ENCODE peak calls at places on chromosomes 4 and X, in eight cellular contexts. Z is right atrium auricular region; E is posterior vena cava; L is NCI-H510A treated with DMSO at 0.1 percent for 48 hours; N is stimulated activated CD8-positive, alpha-beta memory T cell treated with anti-CD3 and anti-CD28 coated beads, Interleukin-2, amount 100 ng/mL, for 1 hour; Q is stimulated activated CD4-positive, alpha-beta T cell treated with anti-CD3 and anti-CD28 coated beads, Interleukin-12 subunit alpha, Interleukin-12 subunit beta, amount 100 ng/mL, for 48 hours; F is activated naive CD4-positive, alpha-beta T cell treated with anti-CD3 and anti-CD28 coated beads for 36 hours; I is NCI-H1105. U is an unnamed sample.

GRCh38 chr4:53579826-53580225 is 11.5 kb downstream of the LNX1 start:
- DNase-seq in L (no peak), F (no peak), I (no peak), N (no peak), Z (no peak), Q (no peak), E (no peak), U (no peak)

GRCh38 chr4:160117686-160118085 is 1014.8 kb downstream of the RAPGEF2 start:
- DNase-seq in N (no peak), Z (no peak), E (no peak), L (no peak), I (no peak), Q (no peak), F (no peak), U (no peak)

GRCh38 chr4:94251094-94251493 is 43.4 kb downstream of the SMARCAD1 start:
- DNase-seq in Z (no peak), E (no peak), N (no peak), F (no peak), Q (no peak), I (no peak), L (no peak), U (no peak)

GRCh38 chr4:168877779-168878491 is 132.1 kb downstream of the CBR4 start:
- DNase-seq in L (peak), N (no peak), I (no peak), Z (no peak), F (peak), E (peak), Q (peak), U (peak)

GRCh38 chr4:102586644-102587021 is 85.5 kb downstream of the NFKB1 start:
- DNase-seq in Z (no peak), I (no peak), N (no peak), F (peak), E (no peak), Q (no peak), L (no peak), U (no peak)

GRCh38 chr4:152680988-152681731 is 1.4 kb upstream of the TMEM154 start:
- DNase-seq in E (no peak), Q (no peak), L (no peak), Z (no peak), I (no peak), N (no peak), F (peak), U (no peak)

GRCh38 chrX:128078545-128078944 is 26.3 kb upstream of the ACTRT1 start:
- DNase-seq in F (no peak), E (no peak), N (no peak), Q (no peak), Z (no peak), L (no peak), I (no peak), U (no peak)

GRCh38 chr4:93791570-93792195 is 36.9 kb upstream of the ATOH1 start:
- DNase-seq in L (peak), Z (no peak), E (no peak), N (no peak), F (peak), Q (peak), I (peak), U (peak)

GRCh38 chr4:39357002-39357401 is 9.2 kb downstream of the RFC1 start:
- DNase-seq in F (no peak), L (no peak), N (no peak), Q (no peak), I (no peak), E (no peak), Z (no peak), U (no peak)

GRCh38 chrX:7294483-7294882 is 146.5 kb upstream of the PUDP start:
- DNase-seq in F (no peak), Z (no peak), Q (no peak), E (no peak), L (no peak), N (no peak), I (no peak), U (no peak)

GRCh38 chr4:37803348-37803973 is 23.0 kb upstream of the PGM2 start:
- DNase-seq in Q (no peak), I (no peak), L (peak), F (no peak), N (no peak), Z (no peak), E (no peak), U (no peak)

GRCh38 chrX:106039920-106040319 is 1.4 kb upstream of the SERPINA7 start:
- DNase-seq in Z (no peak), N (no peak), Q (no peak), E (no peak), I (no peak), L (no peak), F (no peak), U (no peak)

GRCh38 chrX:13142891-13143290 is 98.5 kb upstream of the FAM9C start:
- DNase-seq in E (no peak), Z (no peak), Q (no peak), I (no peak), N (no peak), L (no peak), F (no peak), U (no peak)

GRCh38 chrX:14864626-14865025 is 8.2 kb downstream of the FANCB start:
- DNase-seq in Q (no peak), L (no peak), N (no peak), E (no peak), F (no peak), Z (no peak), I (no peak), U (no peak)

GRCh38 chr4:159384017-159384416 is 281.1 kb downstream of the RAPGEF2 start:
- DNase-seq in Z (no peak), E (no peak), F (no peak), Q (no peak), L (no peak), N (no peak), I (no peak), U (no peak)

GRCh38 chrX:69109706-69110635 is 55.3 kb downstream of the PJA1 start:
- DNase-seq in F (no peak), E (peak), Q (no peak), I (no peak), N (no peak), Z (no peak), L (no peak), U (no peak)

GRCh38 chr4:20603671-20604313 is 96.5 kb upstream of the PACRGL start:
- DNase-seq in I (no peak), Q (no peak), L (no peak), Z (no peak), E (no peak), F (no peak), N (no peak), U (no peak)

GRCh38 chr4:149531861-149532260 is 283.8 kb downstream of the IQCM start:
- DNase-seq in Q (no peak), Z (no peak), E (no peak), N (no peak), L (no peak), F (no peak), I (no peak), U (no peak)

GRCh38 chr4:141102367-141102766 is 30.9 kb downstream of the RNF150 start:
- DNase-seq in Q (no peak), E (no peak), Z (no peak), F (no peak), L (no peak), N (no peak), I (no peak), U (no peak)

GRCh38 chr4:41882622-41883347 is 52.4 kb upstream of the TMEM33 start:
- DNase-seq in Q (peak), L (peak), Z (no peak), F (peak), E (peak), N (no peak), I (peak), U (peak)

GRCh38 chr4:20589436-20589835 is 110.8 kb upstream of the PACRGL start:
- DNase-seq in F (no peak), N (no peak), Z (no peak), Q (no peak), I (no peak), L (no peak), E (no peak), U (no peak)

GRCh38 chr4:81688085-81688484 is 216.4 kb upstream of the RASGEF1B start:
- DNase-seq in N (no peak), Q (no peak), L (no peak), E (no peak), Z (no peak), F (peak), I (no peak), U (no peak)

U was measured in frontal cortex.